ENCODE peak calls at places on chromosomes 12 and 14, in five cellular contexts. J is lung; Y is HepG2; V is ascending aorta; W is CD8-positive, alpha-beta T cell. R is an unnamed sample.
A peak's percentile ranks its signal among the peaks of the same experiment; 100 is the strongest.

GRCh38 chr14:74426202-74426582 is at the start of gene SYNDIG1L:
- DNase-seq in J (no peak), Y (no peak), V (no peak), W (no peak), R (no peak)

GRCh38 chr12:130529781-130530180 is 186.3 kb downstream of the RIMBP2 start:
- DNase-seq in J (no peak), Y (no peak), V (no peak), W (no peak), R (no peak)

GRCh38 chr14:68685419-68686211 is 107.3 kb downstream of the ZFP36L1 start:
- DNase-seq in J (no peak), Y (peak; percentile 60), V (no peak), W (peak; percentile 94), R (no peak)

GRCh38 chr12:68036642-68037041 is 47.4 kb downstream of the IFNG-AS1 start:
- DNase-seq in J (no peak), Y (no peak), V (no peak), W (no peak), R (no peak)

GRCh38 chr12:89454080-89454848 is 70.3 kb downstream of the GALNT4 start:
- DNase-seq in J (no peak), Y (no peak), V (no peak), W (no peak), R (no peak)

GRCh38 chr12:123142948-123143752 is 7.7 kb downstream of the PITPNM2 start:
- DNase-seq in J (peak; percentile 81), Y (peak; percentile 66), V (peak; percentile 62), W (no peak), R (no peak)

GRCh38 chr12:116838395-116838794 is 42.8 kb downstream of the HRK start:
- DNase-seq in J (no peak), Y (no peak), V (no peak), W (no peak), R (no peak)

GRCh38 chr14:75769047-75769685 is 108.1 kb downstream of the TTLL5 start:
- DNase-seq in J (no peak), Y (no peak), V (no peak), W (no peak), R (no peak)

GRCh38 chr14:35261774-35262173 is 30.4 kb upstream of the PSMA6 start:
- DNase-seq in J (no peak), Y (no peak), V (no peak), W (no peak), R (no peak)
- TF ChIP-seq CTCF in J (peak; percentile 10), Y (peak; percentile 45), V (no peak), W (no peak), R (no peak)

GRCh38 chr14:100709956-100710284 is 16.8 kb upstream of the DLK1 start:
- DNase-seq in J (no peak), Y (no peak), V (no peak), W (no peak), R (no peak)

GRCh38 chr14:100706860-100707259 is 19.8 kb upstream of the DLK1 start:
- DNase-seq in J (no peak), Y (no peak), V (no peak), W (no peak), R (no peak)

GRCh38 chr14:100709252-100709955 is 17.3 kb upstream of the DLK1 start:
- DNase-seq in J (no peak), Y (no peak), V (no peak), W (no peak), R (peak; percentile 67)

GRCh38 chr14:100710391-100711116 is 16.1 kb upstream of the DLK1 start:
- DNase-seq in J (no peak), Y (no peak), V (no peak), W (no peak), R (no peak)

GRCh38 chr14:100708349-100709217 is 18.1 kb upstream of the DLK1 start:
- DNase-seq in J (peak; percentile 68), Y (peak; percentile 37), V (no peak), W (no peak), R (peak; percentile 87)
- TF ChIP-seq CTCF in J (no peak), Y (peak; percentile 89), V (no peak), W (no peak), R (peak; percentile 20)

GRCh38 chr12:126537961-126538530 is 1472.8 kb downstream of the AACS start:
- DNase-seq in J (no peak), Y (no peak), V (no peak), W (no peak), R (no peak)

GRCh38 chr12:126538888-126539287 is 1473.7 kb downstream of the AACS start:
- DNase-seq in J (no peak), Y (no peak), V (no peak), W (no peak), R (no peak)

DNA sequence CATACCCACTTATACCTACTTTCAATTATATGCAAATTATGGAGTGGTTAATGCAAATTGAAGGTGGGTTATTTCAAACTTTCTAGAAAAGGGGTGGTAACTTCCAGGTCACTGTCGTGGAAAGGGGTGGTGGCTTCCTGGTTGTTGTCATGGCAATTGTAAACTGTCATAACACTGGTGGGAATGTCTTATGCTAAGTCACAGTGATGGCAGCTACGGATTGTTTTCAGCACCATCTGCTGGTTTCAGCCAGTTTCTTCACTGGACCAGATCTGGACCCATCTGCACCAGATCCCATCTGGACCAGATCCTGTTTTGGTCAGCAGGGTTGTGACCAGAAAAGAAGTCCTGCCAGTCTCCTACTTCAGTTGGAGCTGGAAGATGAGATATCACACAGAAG is 1469.3 kb downstream of the AACS start:
- DNase-seq in J (no peak), Y (no peak), V (no peak), W (no peak), R (no peak)
- TF ChIP-seq CTCF in J (no peak), Y (no peak), V (no peak), W (no peak), R (no peak)

GRCh38 chr14:77221241-77221871 is 39.8 kb downstream of the TMEM63C start:
- DNase-seq in J (no peak), Y (no peak), V (no peak), W (no peak), R (no peak)

GRCh38 chr14:77219591-77219990 is 38.0 kb downstream of the TMEM63C start:
- DNase-seq in J (no peak), Y (no peak), V (no peak), W (no peak), R (no peak)

GRCh38 chr14:77220246-77221017 is 38.8 kb downstream of the TMEM63C start:
- DNase-seq in J (no peak), Y (no peak), V (no peak), W (no peak), R (no peak)

GRCh38 chr14:77214216-77214615 is 32.6 kb downstream of the TMEM63C start:
- DNase-seq in J (no peak), Y (no peak), V (no peak), W (no peak), R (no peak)

DNA sequence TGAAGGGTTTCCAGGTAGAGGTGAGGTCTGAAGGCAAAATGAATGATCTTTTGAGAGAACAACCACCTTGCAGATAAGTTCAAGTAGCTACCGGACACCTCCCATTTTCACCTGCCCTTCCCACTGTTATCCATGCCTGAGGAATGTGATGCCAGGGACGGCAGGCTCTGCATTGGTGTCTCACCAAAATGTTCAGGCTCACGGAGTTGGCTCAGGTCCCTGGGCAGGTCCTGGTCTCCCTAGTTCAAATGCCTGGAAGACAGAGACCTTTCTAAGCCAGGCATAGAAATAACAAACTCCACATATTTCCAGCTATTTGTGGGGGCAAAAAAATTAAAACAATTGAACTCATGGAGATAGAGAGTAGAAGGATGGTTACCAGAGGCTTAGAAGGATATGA is 36.0 kb downstream of the TMEM63C start:
- DNase-seq in J (no peak), Y (no peak), V (no peak), W (no peak), R (no peak)
- TF ChIP-seq CTCF in J (no peak), Y (no peak), V (no peak), W (no peak), R (no peak)

GRCh38 chr14:100712490-100712889 is 14.2 kb upstream of the DLK1 start:
- DNase-seq in J (no peak), Y (no peak), V (no peak), W (no peak), R (no peak)
- TF ChIP-seq CTCF in J (no peak), Y (no peak), V (no peak), W (no peak), R (no peak)

DNA sequence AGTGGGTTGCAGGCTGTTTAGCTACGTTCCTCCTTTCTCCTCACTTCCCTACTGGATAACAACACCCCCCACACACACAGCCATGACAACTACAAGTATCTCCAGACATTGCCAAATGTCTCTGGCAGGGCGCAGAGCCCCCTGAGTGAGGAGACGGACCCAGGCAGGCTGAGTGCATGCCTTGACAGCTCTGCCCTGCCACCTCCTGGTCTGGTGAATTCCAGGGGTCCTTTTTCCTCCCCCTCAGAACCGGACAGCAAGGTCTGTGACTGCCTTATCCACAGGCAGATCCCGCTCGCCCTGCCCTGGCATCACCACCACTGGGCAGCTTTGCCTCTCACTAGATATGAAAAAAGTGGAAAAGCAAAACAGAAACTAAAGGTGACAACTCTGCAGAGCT is 276.5 kb downstream of the TMEM132C start:
- DNase-seq in J (no peak), Y (no peak), V (no peak), W (no peak), R (no peak)
- TF ChIP-seq CTCF in J (no peak), Y (no peak), V (no peak), W (no peak), R (no peak)

DNA sequence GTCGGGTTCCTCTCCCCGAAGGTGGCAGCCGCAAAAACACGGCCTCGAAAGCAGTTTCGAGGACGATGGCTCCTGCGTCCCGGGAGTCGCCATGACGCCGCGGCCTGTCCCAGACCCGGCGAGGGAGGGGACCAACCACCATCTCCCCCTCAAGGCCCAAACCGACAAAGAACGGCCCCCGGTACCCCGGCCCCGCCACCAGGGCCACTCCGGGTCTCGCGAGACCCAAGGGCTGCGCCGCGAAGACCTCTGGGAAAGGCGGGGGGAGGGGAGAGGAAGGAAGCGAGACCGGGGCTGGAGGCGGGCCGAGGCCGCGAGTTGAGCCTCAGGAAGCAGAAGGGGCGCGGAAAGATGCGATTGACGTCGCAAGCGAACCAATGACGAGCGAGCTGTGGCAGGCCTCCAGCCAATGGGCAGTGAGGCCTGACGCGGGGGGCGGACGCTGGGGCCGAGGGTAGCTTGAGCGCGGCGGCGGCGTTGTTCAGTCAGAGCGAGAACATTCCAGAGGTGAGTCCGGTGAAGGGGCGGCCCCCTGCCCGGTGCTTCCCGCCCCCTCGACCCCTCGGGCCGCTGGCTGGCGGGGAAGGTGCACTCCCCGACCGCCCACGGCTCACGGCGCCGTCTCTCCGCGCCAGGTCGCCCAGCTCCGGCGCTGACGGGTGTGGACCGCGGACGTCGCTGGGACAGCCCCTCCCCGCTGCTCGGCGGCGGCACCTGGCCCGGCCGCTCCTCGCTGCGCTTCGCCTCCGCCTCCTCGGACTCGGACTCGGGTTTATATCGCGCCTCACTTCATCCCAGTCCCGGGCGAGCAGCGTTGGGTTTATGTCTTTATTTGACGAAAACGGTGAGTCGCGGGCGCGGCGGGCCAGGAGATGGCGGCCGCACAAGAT is at the start of gene EIF5:
- DNase-seq in J (peak; percentile 99), Y (peak; percentile 94), V (peak; percentile 100), W (peak; percentile 99), R (peak; percentile 98)
- TF ChIP-seq CTCF in J (no peak), Y (peak; percentile 23), V (peak; percentile 56), W (peak; percentile 38), R (no peak)

GRCh38 chr12:54005531-54005852 is 3.3 kb upstream of the HOXC8 start:
- DNase-seq in J (no peak), Y (no peak), V (no peak), W (no peak), R (no peak)

GRCh38 chr12:54002915-54003339 is 3.0 kb downstream of the HOXC9 start:
- DNase-seq in J (no peak), Y (no peak), V (no peak), W (no peak), R (no peak)

GRCh38 chr12:54003625-54004024 is 3.7 kb downstream of the HOXC9 start:
- DNase-seq in J (no peak), Y (no peak), V (no peak), W (no peak), R (no peak)

GRCh38 chr12:54004841-54005530 is 3.8 kb upstream of the HOXC8 start:
- DNase-seq in J (no peak), Y (no peak), V (no peak), W (no peak), R (peak; percentile 60)

GRCh38 chr12:54004063-54004840 is 4.3 kb downstream of the HOXC9 start:
- DNase-seq in J (no peak), Y (no peak), V (no peak), W (no peak), R (no peak)
- TF ChIP-seq CTCF in J (no peak), Y (peak; percentile 45), V (no peak), W (no peak), R (no peak)